ENCODE peak calls at places on chromosomes 7 and 10, in five cellular contexts. C is NT2/D1, E is T follicular helper cell, M is Peyer's patch, T is myocyte. P is an unnamed sample.

GRCh38 chr10:114933588-114933987 is 4.4 kb upstream of the TRUB1 start:
- DNase-seq in C (no peak), M (no peak), E (no peak), T (peak), P (no peak)

GRCh38 chr10:91901784-91902677 is 7.3 kb downstream of the FGFBP3 start:
- DNase-seq in C (no peak), M (no peak), E (no peak), T (peak), P (peak)

GRCh38 chr10:98312349-98312748 is 44.4 kb upstream of the LOXL4 start:
- DNase-seq in C (no peak), T (no peak), E (no peak), M (no peak), P (no peak)

GRCh38 chr10:66931340-66931948 is 5.6 kb downstream of the LRRTM3 start:
- DNase-seq in C (peak), M (no peak), T (peak), E (no peak), P (peak)

GRCh38 chr10:21427804-21428481 is 97.5 kb downstream of the SKIDA1 start:
- DNase-seq in T (no peak), C (no peak), E (no peak), M (no peak), P (no peak)

GRCh38 chr7:144437370-144438191 is 34.1 kb upstream of the NOBOX start:
- DNase-seq in E (peak), M (no peak), T (peak), C (peak), P (peak)

GRCh38 chr7:2063562-2064360 is 169.0 kb downstream of the MAD1L1 start:
- DNase-seq in E (no peak), T (peak), M (peak), C (no peak), P (no peak)

GRCh38 chr7:7595451-7595850 is 28.8 kb downstream of the MIOS start:
- DNase-seq in M (no peak), E (no peak), T (peak), C (no peak), P (no peak)

GRCh38 chr7:133301444-133301843 is 48.6 kb downstream of the EXOC4 start:
- DNase-seq in M (no peak), C (no peak), E (no peak), T (no peak), P (no peak)

GRCh38 chr10:71933651-71934050 is 30.5 kb upstream of the CHST3 start:
- DNase-seq in C (no peak), T (no peak), E (no peak), M (no peak), P (no peak)

GRCh38 chr7:143230602-143231457 is 9.0 kb downstream of the TAS2R40 start:
- DNase-seq in M (no peak), E (no peak), C (no peak), T (no peak), P (no peak)

GRCh38 chr10:283916-284356 is 148.7 kb downstream of the ZMYND11 start:
- DNase-seq in T (no peak), C (no peak), E (no peak), M (no peak), P (no peak)

GRCh38 chr7:12729112-12729511 is 41.7 kb downstream of the ARL4A start:
- DNase-seq in M (no peak), T (peak), E (no peak), C (peak), P (no peak)

GRCh38 chr7:35026154-35026553 is 11.1 kb downstream of the DPY19L1 start:
- DNase-seq in C (no peak), T (no peak), E (no peak), M (no peak), P (no peak)

GRCh38 chr10:111107023-111107422 is 30.2 kb downstream of the ADRA2A start:
- DNase-seq in E (no peak), C (no peak), M (no peak), T (no peak), P (no peak)

GRCh38 chr10:50369931-50370330 is 118.6 kb upstream of the ASAH2 start:
- DNase-seq in C (no peak), T (no peak), M (no peak), E (no peak), P (no peak)

GRCh38 chr10:50373821-50374501 is 122.6 kb upstream of the ASAH2 start:
- DNase-seq in T (peak), E (no peak), M (no peak), C (no peak), P (no peak)

GRCh38 chr7:25187932-25188331 is 40.4 kb downstream of the NPVF start:
- DNase-seq in C (no peak), M (no peak), T (peak), E (no peak), P (no peak)

GRCh38 chr10:76559889-76560215 is 1077.8 kb downstream of the KCNMA1 start:
- DNase-seq in M (no peak), E (no peak), T (peak), C (no peak), P (no peak)

P was measured in naive thymus-derived CD8-positive, alpha-beta T cell.